ENCODE peak calls at places on chromosomes 5 and 9, in nine cellular contexts. Q, D, H, X, J, R, F, K and A are unnamed samples.

GRCh38 chr9:98132806-98133631 is 14.0 kb upstream of the TRIM14 start:
- DNase-seq in F (no peak), J (no peak), H (no peak), D (peak; percentile 38), R (no peak), Q (peak; percentile 83), K (no peak), X (no peak), A (no peak)

GRCh38 chr5:79546782-79547428 is 33.0 kb upstream of the HOMER1 start:
- DNase-seq in X (peak; percentile 70), Q (no peak), F (no peak), K (peak; percentile 6), D (no peak), J (no peak), H (no peak), R (no peak), A (no peak)

GRCh38 chr9:79263666-79264460 is 307.9 kb upstream of the TLE4 start:
- DNase-seq in X (peak; percentile 61), Q (no peak), F (peak; percentile 14), R (no peak), H (no peak), D (no peak), J (no peak), K (peak; percentile 51), A (no peak)

GRCh38 chr5:159104759-159105317 is 5.1 kb upstream of the EBF1 start:
- DNase-seq in D (no peak), H (no peak), J (no peak), K (no peak), Q (peak; percentile 30), R (no peak), F (no peak), X (no peak), A (no peak)

GRCh38 chr9:2018162-2018643 is 3.1 kb downstream of the SMARCA2 start:
- DNase-seq in R (peak; percentile 8), X (no peak), J (no peak), D (no peak), Q (no peak), H (no peak), K (no peak), F (no peak), A (no peak)

GRCh38 chr5:154309805-154310204 is 119.3 kb downstream of the GALNT10 start:
- DNase-seq in K (peak; percentile 43), X (no peak), F (no peak), D (no peak), J (peak; percentile 38), R (peak; percentile 50), Q (no peak), H (no peak), A (no peak)

GRCh38 chr9:2676466-2676865 is 40.8 kb upstream of the KCNV2 start:
- DNase-seq in D (no peak), Q (no peak), J (peak; percentile 2), X (no peak), H (no peak), R (peak; percentile 15), F (peak; percentile 33), K (no peak), A (no peak)

GRCh38 chr9:33101104-33101951 is 24.9 kb upstream of the SMU1 start:
- DNase-seq in K (peak; percentile 93), D (no peak), R (peak; percentile 78), H (no peak), J (peak; percentile 68), Q (no peak), F (no peak), X (peak; percentile 39), A (peak; percentile 91)

GRCh38 chr9:114687034-114687433 is 5.0 kb upstream of the TEX48 start:
- DNase-seq in R (peak; percentile 40), K (peak; percentile 56), D (no peak), X (peak; percentile 81), Q (no peak), H (no peak), F (no peak), J (no peak), A (no peak)

GRCh38 chr9:35664531-35665470 is at the start of gene ARHGEF39:
- DNase-seq in D (peak; percentile 88), F (peak; percentile 88), R (peak; percentile 80), Q (peak; percentile 99), K (peak; percentile 91), H (peak; percentile 90), X (peak; percentile 68), J (peak; percentile 84), A (no peak)

GRCh38 chr9:98045234-98046160 is 11.0 kb upstream of the NANS start:
- DNase-seq in K (no peak), J (no peak), X (no peak), F (no peak), H (no peak), R (peak; percentile 21), Q (no peak), D (peak; percentile 92), A (no peak)

GRCh38 chr9:589723-590122 is 251.8 kb upstream of the DMRT1 start:
- DNase-seq in J (no peak), K (peak; percentile 40), H (no peak), Q (no peak), R (peak; percentile 66), F (no peak), D (peak; percentile 23), X (peak; percentile 31), A (no peak)

GRCh38 chr5:180333661-180334060 is 19.5 kb downstream of the GFPT2 start:
- DNase-seq in F (no peak), K (peak; percentile 90), D (no peak), H (no peak), Q (no peak), J (peak; percentile 70), X (peak; percentile 76), R (peak; percentile 14), A (no peak)

GRCh38 chr9:134327671-134328231 is 1.5 kb downstream of the RXRA start:
- DNase-seq in R (peak; percentile 27), J (no peak), Q (peak; percentile 69), H (no peak), D (no peak), X (no peak), K (peak; percentile 50), F (peak; percentile 32), A (no peak)

GRCh38 chr5:80360914-80361444 is 41.2 kb downstream of the SPZ1 start:
- DNase-seq in J (no peak), X (no peak), Q (no peak), F (no peak), H (no peak), D (no peak), R (no peak), K (no peak), A (no peak)

GRCh38 chr5:77629553-77630245 is 8.8 kb downstream of the OTP start:
- DNase-seq in Q (no peak), X (no peak), H (no peak), R (no peak), D (no peak), F (no peak), K (peak; percentile 22), J (peak; percentile 14), A (no peak)

GRCh38 chr5:6731465-6732237 is 18.4 kb downstream of the TENT4A start:
- DNase-seq in F (no peak), K (peak; percentile 50), R (no peak), H (no peak), Q (no peak), X (peak; percentile 41), J (no peak), D (no peak), A (no peak)

GRCh38 chr5:34991486-34992238 is 56.1 kb downstream of the AGXT2 start:
- DNase-seq in H (no peak), J (no peak), F (no peak), K (peak; percentile 5), R (no peak), D (no peak), Q (no peak), X (peak; percentile 61), A (no peak)

GRCh38 chr9:131682261-131682660 is 57.6 kb downstream of the RAPGEF1 start:
- DNase-seq in K (no peak), R (no peak), H (no peak), F (no peak), X (no peak), D (no peak), Q (no peak), J (no peak), A (no peak)
- H3K4me3 ChIP-seq in K (no peak overlapping the region), R (no peak overlapping the region), H (no peak overlapping the region), F (no peak overlapping the region), X (no peak overlapping the region), D (no peak overlapping the region), Q (no peak overlapping the region), J (no peak overlapping the region), A (no peak overlapping the region)

GRCh38 chr9:86903461-86904010 is 43.8 kb downstream of the GAS1 start:
- DNase-seq in D (no peak), K (no peak), J (no peak), Q (peak; percentile 19), F (no peak), X (no peak), H (no peak), R (no peak), A (no peak)
- H3K4me3 ChIP-seq in D (no peak overlapping the region), K (peak overlapping the region; percentile 58), J (no peak overlapping the region), Q (peak overlapping the region; percentile 55), F (no peak overlapping the region), X (no peak overlapping the region), H (peak overlapping the region; percentile 12), R (no peak overlapping the region), A (no peak overlapping the region)

GRCh38 chr9:109167716-109168115 is 667 bp upstream of the FRRS1L start:
- DNase-seq in K (no peak), H (no peak), X (no peak), R (no peak), F (no peak), D (no peak), J (no peak), Q (peak; percentile 50), A (no peak)

GRCh38 chr9:109166171-109166770 is 778 bp downstream of the FRRS1L start:
- DNase-seq in K (no peak), J (no peak), R (no peak), D (no peak), H (no peak), Q (peak; percentile 77), X (no peak), F (no peak), A (no peak)

GRCh38 chr9:109164040-109164439 is 3.0 kb downstream of the FRRS1L start:
- DNase-seq in H (no peak), K (no peak), Q (no peak), X (no peak), D (peak; percentile 51), J (no peak), F (no peak), R (no peak), A (no peak)

GRCh38 chr9:109168170-109168569 is 1.1 kb upstream of the FRRS1L start:
- DNase-seq in Q (no peak), K (peak; percentile 16), X (no peak), J (no peak), R (peak; percentile 45), F (no peak), D (no peak), H (no peak), A (no peak)

GRCh38 chr9:109166771-109167601 is at the start of gene FRRS1L:
- DNase-seq in F (no peak), J (no peak), K (peak; percentile 27), Q (peak; percentile 92), X (no peak), H (peak; percentile 28), D (no peak), R (no peak), A (no peak)
- H3K4me3 ChIP-seq in F (no peak within 1 kb of the TSS), J (no peak within 1 kb of the TSS), K (peak within 1 kb of the TSS; percentile 47), Q (peak within 1 kb of the TSS; percentile 41), X (peak within 1 kb of the TSS; percentile 20), H (peak within 1 kb of the TSS; percentile 16), D (no peak within 1 kb of the TSS), R (peak within 1 kb of the TSS; percentile 13), A (no peak within 1 kb of the TSS)

DNA sequence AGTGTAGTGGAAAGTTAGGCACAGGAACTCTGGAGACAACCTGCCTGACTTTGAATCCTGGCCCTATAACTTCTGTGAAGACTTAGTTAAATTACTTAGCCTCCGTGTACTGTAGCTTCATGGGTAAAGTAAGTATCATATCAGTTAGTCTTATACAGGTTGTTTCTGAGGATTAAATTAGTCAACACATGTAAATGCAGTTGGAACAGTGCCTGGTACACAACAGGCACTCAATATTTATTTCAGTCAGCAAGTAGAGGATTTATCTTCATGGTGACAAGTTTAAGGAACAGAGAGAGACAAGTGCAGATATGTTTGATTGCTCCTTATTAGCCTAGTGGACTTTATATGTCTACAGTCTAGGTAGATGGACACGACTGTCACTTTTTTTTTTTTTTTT is 2.7 kb downstream of the TSLP start:
- DNase-seq in J (no peak), X (no peak), R (peak; percentile 35), F (no peak), D (no peak), H (no peak), K (no peak), Q (no peak), A (no peak)
- H3K4me3 ChIP-seq in J (no peak overlapping the region), X (peak overlapping the region; percentile 53), R (peak overlapping the region; percentile 70), F (no peak overlapping the region), D (no peak overlapping the region), H (peak overlapping the region; percentile 33), K (no peak overlapping the region), Q (no peak overlapping the region), A (peak overlapping the region; percentile 68)